ENCODE peak calls at places on chromosome 1, in eight cellular contexts. One of them, this sample, is unnamed.

GRCh38 chr1:226226601-226227000 is 3.1 kb downstream of the MIXL1 start:
- DNase-seq in hippocampal formation: no peak
- DNase-seq in fibroblast of the conjunctiva: no peak
- DNase-seq in foreskin keratinocyte: no peak
- DNase-seq in activated naive CD8-positive, alpha-beta T cell treated with anti-CD3 and anti-CD28 coated beads for 36 hours: no peak
- DNase-seq in GM23338: no peak
- DNase-seq in activated CD4-positive, alpha-beta T cell treated with anti-CD3 and anti-CD28 coated beads for 24 hours: no peak
- DNase-seq in CMK: no peak
- DNase-seq in this sample: no peak

GRCh38 chr1:171127481-171127880 is 36.8 kb downstream of the FMO3 start:
- DNase-seq in hippocampal formation: no peak
- DNase-seq in fibroblast of the conjunctiva: peak
- DNase-seq in foreskin keratinocyte: peak
- DNase-seq in activated naive CD8-positive, alpha-beta T cell treated with anti-CD3 and anti-CD28 coated beads for 36 hours: no peak
- DNase-seq in GM23338: no peak
- DNase-seq in activated CD4-positive, alpha-beta T cell treated with anti-CD3 and anti-CD28 coated beads for 24 hours: no peak
- DNase-seq in CMK: no peak
- DNase-seq in this sample: no peak

GRCh38 chr1:150549496-150550221 is 451 bp downstream of the ADAMTSL4 start:
- DNase-seq in hippocampal formation: no peak
- DNase-seq in fibroblast of the conjunctiva: no peak
- DNase-seq in foreskin keratinocyte: no peak
- DNase-seq in activated naive CD8-positive, alpha-beta T cell treated with anti-CD3 and anti-CD28 coated beads for 36 hours: no peak
- DNase-seq in GM23338: peak
- DNase-seq in activated CD4-positive, alpha-beta T cell treated with anti-CD3 and anti-CD28 coated beads for 24 hours: no peak
- DNase-seq in CMK: no peak
- DNase-seq in this sample: peak

GRCh38 chr1:12506581-12507280 is 111.3 kb downstream of the DHRS3 start:
- DNase-seq in hippocampal formation: no peak
- DNase-seq in fibroblast of the conjunctiva: no peak
- DNase-seq in foreskin keratinocyte: no peak
- DNase-seq in activated naive CD8-positive, alpha-beta T cell treated with anti-CD3 and anti-CD28 coated beads for 36 hours: no peak
- DNase-seq in GM23338: no peak
- DNase-seq in activated CD4-positive, alpha-beta T cell treated with anti-CD3 and anti-CD28 coated beads for 24 hours: no peak
- DNase-seq in CMK: no peak
- DNase-seq in this sample: no peak

GRCh38 chr1:244834596-244835275 is 722 bp upstream of the COX20 start:
- DNase-seq in hippocampal formation: peak
- DNase-seq in fibroblast of the conjunctiva: peak
- DNase-seq in foreskin keratinocyte: peak
- DNase-seq in activated naive CD8-positive, alpha-beta T cell treated with anti-CD3 and anti-CD28 coated beads for 36 hours: peak
- DNase-seq in GM23338: peak
- DNase-seq in activated CD4-positive, alpha-beta T cell treated with anti-CD3 and anti-CD28 coated beads for 24 hours: peak
- DNase-seq in CMK: peak
- DNase-seq in this sample: peak

GRCh38 chr1:97145321-97145956 is 423.9 kb downstream of the PTBP2 start:
- DNase-seq in hippocampal formation: peak
- DNase-seq in fibroblast of the conjunctiva: peak
- DNase-seq in foreskin keratinocyte: no peak
- DNase-seq in activated naive CD8-positive, alpha-beta T cell treated with anti-CD3 and anti-CD28 coated beads for 36 hours: no peak
- DNase-seq in GM23338: no peak
- DNase-seq in activated CD4-positive, alpha-beta T cell treated with anti-CD3 and anti-CD28 coated beads for 24 hours: no peak
- DNase-seq in CMK: no peak
- DNase-seq in this sample: peak

GRCh38 chr1:2840036-2840809 is 38.7 kb upstream of the TTC34 start:
- DNase-seq in hippocampal formation: no peak
- DNase-seq in fibroblast of the conjunctiva: no peak
- DNase-seq in foreskin keratinocyte: no peak
- DNase-seq in activated naive CD8-positive, alpha-beta T cell treated with anti-CD3 and anti-CD28 coated beads for 36 hours: peak
- DNase-seq in GM23338: peak
- DNase-seq in activated CD4-positive, alpha-beta T cell treated with anti-CD3 and anti-CD28 coated beads for 24 hours: peak
- DNase-seq in CMK: peak
- DNase-seq in this sample: no peak

GRCh38 chr1:222529916-222530315 is 18.0 kb downstream of the HHIPL2 start:
- DNase-seq in hippocampal formation: no peak
- DNase-seq in fibroblast of the conjunctiva: no peak
- DNase-seq in foreskin keratinocyte: no peak
- DNase-seq in activated naive CD8-positive, alpha-beta T cell treated with anti-CD3 and anti-CD28 coated beads for 36 hours: no peak
- DNase-seq in GM23338: no peak
- DNase-seq in activated CD4-positive, alpha-beta T cell treated with anti-CD3 and anti-CD28 coated beads for 24 hours: no peak
- DNase-seq in CMK: no peak
- DNase-seq in this sample: no peak

GRCh38 chr1:196196486-196196885 is 411.8 kb downstream of the KCNT2 start:
- DNase-seq in hippocampal formation: no peak
- DNase-seq in fibroblast of the conjunctiva: no peak
- DNase-seq in foreskin keratinocyte: no peak
- DNase-seq in activated naive CD8-positive, alpha-beta T cell treated with anti-CD3 and anti-CD28 coated beads for 36 hours: no peak
- DNase-seq in GM23338: no peak
- DNase-seq in activated CD4-positive, alpha-beta T cell treated with anti-CD3 and anti-CD28 coated beads for 24 hours: no peak
- DNase-seq in CMK: no peak
- DNase-seq in this sample: no peak

GRCh38 chr1:147541672-147542548 is 609 bp downstream of the BCL9 start:
- DNase-seq in hippocampal formation: peak
- DNase-seq in fibroblast of the conjunctiva: peak
- DNase-seq in foreskin keratinocyte: no peak
- DNase-seq in activated naive CD8-positive, alpha-beta T cell treated with anti-CD3 and anti-CD28 coated beads for 36 hours: peak
- DNase-seq in GM23338: peak
- DNase-seq in activated CD4-positive, alpha-beta T cell treated with anti-CD3 and anti-CD28 coated beads for 24 hours: no peak
- DNase-seq in CMK: no peak
- DNase-seq in this sample: peak

GRCh38 chr1:73463848-73464247 is 734.1 kb downstream of the LRRIQ3 start:
- DNase-seq in hippocampal formation: no peak
- DNase-seq in fibroblast of the conjunctiva: no peak
- DNase-seq in foreskin keratinocyte: no peak
- DNase-seq in activated naive CD8-positive, alpha-beta T cell treated with anti-CD3 and anti-CD28 coated beads for 36 hours: no peak
- DNase-seq in GM23338: no peak
- DNase-seq in activated CD4-positive, alpha-beta T cell treated with anti-CD3 and anti-CD28 coated beads for 24 hours: no peak
- DNase-seq in CMK: no peak
- DNase-seq in this sample: no peak

GRCh38 chr1:160308451-160309182 is 23.7 kb upstream of the PEX19 start:
- DNase-seq in hippocampal formation: no peak
- DNase-seq in fibroblast of the conjunctiva: no peak
- DNase-seq in foreskin keratinocyte: no peak
- DNase-seq in activated naive CD8-positive, alpha-beta T cell treated with anti-CD3 and anti-CD28 coated beads for 36 hours: no peak
- DNase-seq in GM23338: peak
- DNase-seq in activated CD4-positive, alpha-beta T cell treated with anti-CD3 and anti-CD28 coated beads for 24 hours: no peak
- DNase-seq in CMK: no peak
- DNase-seq in this sample: peak

GRCh38 chr1:31912839-31913239 is 25.3 kb downstream of the PTP4A2 start:
- DNase-seq in hippocampal formation: no peak
- DNase-seq in fibroblast of the conjunctiva: no peak
- DNase-seq in foreskin keratinocyte: no peak
- DNase-seq in activated naive CD8-positive, alpha-beta T cell treated with anti-CD3 and anti-CD28 coated beads for 36 hours: no peak
- DNase-seq in GM23338: no peak
- DNase-seq in activated CD4-positive, alpha-beta T cell treated with anti-CD3 and anti-CD28 coated beads for 24 hours: no peak
- DNase-seq in CMK: no peak
- DNase-seq in this sample: no peak

This sample was measured in iPS-NIHi11.